ENCODE peak calls at places on chromosomes 4 and X, in seven cellular contexts. I is AML-193; R is fibroblast of lung; G is Right ventricle myocardium superior; Q is stimulated activated CD8-positive, alpha-beta memory T cell treated with anti-CD3 and anti-CD28 coated beads, Interleukin-4, amount 100 ng/mL, for 48 hours; H is fibroblast of the conjunctiva; L is activated T-cell treated with anti-CD3 and anti-CD28 coated beads for 24 hours. B is an unnamed sample.

GRCh38 chrX:15908891-15909290 is 54.3 kb upstream of the AP1S2 start:
- DNase-seq in L (no peak), G (no peak), H (no peak), R (no peak), Q (no peak), I (no peak), B (no peak)

GRCh38 chr4:125314676-125315570 is at the start of gene FAT4:
- DNase-seq in H (peak; percentile 99), Q (peak; percentile 61), I (no peak), R (peak; percentile 98), G (peak; percentile 97), L (no peak), B (no peak)

GRCh38 chrX:148507413-148507812 is 7.0 kb downstream of the AFF2 start:
- DNase-seq in L (no peak), H (no peak), I (no peak), G (no peak), Q (no peak), R (no peak), B (no peak)

GRCh38 chr4:100022792-100023222 is 72.7 kb upstream of the H2AZ1 start:
- DNase-seq in Q (no peak), L (no peak), H (no peak), R (no peak), I (no peak), G (no peak), B (no peak)

GRCh38 chrX:67564475-67564874 is 20.7 kb downstream of the AR start:
- DNase-seq in L (no peak), Q (no peak), G (no peak), R (no peak), I (no peak), H (no peak), B (no peak)

GRCh38 chr4:1543561-1543960 is 137.3 kb upstream of the NKX1-1 start:
- DNase-seq in H (no peak), I (no peak), Q (no peak), L (no peak), R (no peak), G (no peak), B (no peak)

GRCh38 chrX:72620550-72621145 is 48.0 kb upstream of the HDAC8 start:
- DNase-seq in G (peak; percentile 28), Q (peak; percentile 58), I (no peak), R (peak; percentile 89), H (peak; percentile 83), L (peak; percentile 22), B (no peak)

GRCh38 chr4:134948110-134948642 is 746.6 kb upstream of the PABPC4L start:
- DNase-seq in I (no peak), L (no peak), R (no peak), H (no peak), G (no peak), Q (no peak), B (no peak)

GRCh38 chr4:177557416-177557815 is 115.2 kb upstream of the AGA start:
- DNase-seq in I (no peak), R (no peak), H (no peak), L (no peak), Q (no peak), G (no peak), B (no peak)

GRCh38 chr4:3715251-3716033 is 50.7 kb upstream of the ADRA2C start:
- DNase-seq in Q (no peak), G (peak; percentile 11), L (no peak), I (no peak), R (no peak), H (no peak), B (no peak)

GRCh38 chrX:144896323-144896722 is 351.0 kb upstream of the SPANXN1 start:
- DNase-seq in I (peak; percentile 6), Q (no peak), L (no peak), H (no peak), G (no peak), R (no peak), B (no peak)

GRCh38 chr4:141335166-141335565 is 114.5 kb downstream of the ZNF330 start:
- DNase-seq in H (no peak), L (no peak), I (no peak), G (no peak), R (no peak), Q (no peak), B (no peak)

GRCh38 chr4:30924521-30924920 is 204.4 kb downstream of the PCDH7 start:
- DNase-seq in I (no peak), G (no peak), L (no peak), Q (no peak), H (no peak), R (no peak), B (no peak)

GRCh38 chrX:119784747-119785446 is 6.5 kb downstream of the RPL39 start:
- DNase-seq in G (peak; percentile 47), Q (peak; percentile 64), I (peak; percentile 23), R (peak; percentile 11), H (no peak), L (peak; percentile 21), B (no peak)

GRCh38 chr4:64158648-64159326 is 250.5 kb downstream of the TECRL start:
- DNase-seq in L (peak; percentile 12), I (peak; percentile 77), H (peak; percentile 47), R (peak; percentile 36), Q (peak; percentile 61), G (no peak), B (peak; percentile 25)

GRCh38 chrX:111490683-111491082 is 20.8 kb upstream of the SERTM2 start:
- DNase-seq in R (no peak), G (no peak), L (no peak), Q (no peak), I (no peak), H (no peak), B (no peak)

GRCh38 chrX:71163010-71163409 is 18.4 kb downstream of the NLGN3 start:
- DNase-seq in H (no peak), G (no peak), R (no peak), L (no peak), Q (no peak), I (no peak), B (no peak)

GRCh38 chr4:180665994-180666818 is 1577.0 kb upstream of the TENM3 start:
- DNase-seq in I (peak; percentile 74), Q (no peak), H (peak; percentile 37), R (peak; percentile 65), G (no peak), L (no peak), B (peak; percentile 2)

GRCh38 chr4:124133753-124134152 is 578.8 kb downstream of the ANKRD50 start:
- DNase-seq in Q (no peak), G (no peak), I (no peak), L (no peak), R (no peak), H (no peak), B (no peak)

GRCh38 chrX:12984629-12985303 is 9.9 kb downstream of the TMSB4X start:
- DNase-seq in L (no peak), G (no peak), Q (peak; percentile 71), H (no peak), R (peak; percentile 93), I (no peak), B (no peak)

GRCh38 chrX:40262641-40263560 is 165.1 kb upstream of the BCOR start:
- DNase-seq in G (no peak), Q (no peak), R (peak; percentile 62), L (no peak), H (no peak), I (no peak), B (no peak)

GRCh38 chr4:88320780-88321373 is 36.5 kb upstream of the PPM1K start:
- DNase-seq in L (no peak), I (peak; percentile 84), G (peak; percentile 37), H (no peak), R (peak; percentile 66), Q (peak; percentile 39), B (no peak)

GRCh38 chrX:49286136-49286535 is 16.5 kb downstream of the PPP1R3F start:
- DNase-seq in L (no peak), G (no peak), Q (no peak), I (no peak), H (no peak), R (no peak), B (no peak)

GRCh38 chr4:172142331-172142738 is 329.1 kb downstream of the GALNTL6 start:
- DNase-seq in Q (no peak), G (no peak), H (no peak), I (no peak), R (peak; percentile 66), L (no peak), B (no peak)

GRCh38 chrX:48956728-48957414 is 536 bp downstream of the OTUD5 start:
- DNase-seq in L (no peak), H (no peak), Q (peak; percentile 58), G (peak; percentile 42), I (no peak), R (no peak), B (no peak)

GRCh38 chr4:151247395-151247794 is 29.6 kb upstream of the PRSS48 start:
- DNase-seq in I (no peak), Q (no peak), G (no peak), L (no peak), R (no peak), H (no peak), B (no peak)

GRCh38 chr4:176443646-176444409 is 124.1 kb downstream of the SPCS3 start:
- DNase-seq in Q (no peak), R (peak; percentile 95), L (no peak), I (no peak), H (no peak), G (no peak), B (no peak)

GRCh38 chrX:39984191-39984956 is 113.4 kb downstream of the BCOR start:
- DNase-seq in Q (no peak), R (peak; percentile 57), H (no peak), G (no peak), I (no peak), L (no peak), B (no peak)

GRCh38 chrX:134925551-134925950 is 65.2 kb upstream of the SMIM10 start:
- DNase-seq in L (no peak), R (no peak), H (no peak), G (no peak), Q (no peak), I (no peak), B (no peak)

GRCh38 chr4:91824773-91825172 is 479.0 kb upstream of the GRID2 start:
- DNase-seq in H (no peak), G (no peak), L (no peak), I (no peak), Q (no peak), R (no peak), B (no peak)

GRCh38 chrX:121062289-121062688 is 14.9 kb downstream of the GLUD2 start:
- DNase-seq in G (no peak), Q (no peak), I (no peak), H (no peak), L (no peak), R (no peak), B (no peak)

GRCh38 chr4:148203056-148203898 is 238.9 kb downstream of the NR3C2 start:
- DNase-seq in H (no peak), R (no peak), L (no peak), G (no peak), I (no peak), Q (no peak), B (no peak)

B was measured in GF-D8.